ENCODE peak calls at places on chromosomes 3 and 15, in ten cellular contexts. A is psoas muscle, Z is ovary, K is GM12864, M is fibroblast of mammary gland, E is MM.1S, C is fibroblast of lung, U is brain microvascular endothelial cell, D is heart left ventricle, S is adrenal gland. O is an unnamed sample.
A peak's percentile ranks its signal among the peaks of the same experiment; 100 is the strongest.

GRCh38 chr15:75104804-75105557 is 81.6 kb downstream of the PPCDC start:
- DNase-seq in E (peak; percentile 25), M (peak; percentile 96), C (peak; percentile 92), K (peak; percentile 58), U (peak; percentile 85), D (peak; percentile 51), S (peak; percentile 61), Z (no peak), A (no peak), O (peak; percentile 97)

GRCh38 chr15:79007066-79007465 is 62.2 kb upstream of the CTSH start:
- DNase-seq in U (peak; percentile 44), K (no peak), M (peak; percentile 41), S (no peak), E (peak; percentile 23), A (peak; percentile 53), Z (no peak), D (no peak), C (no peak), O (no peak)

GRCh38 chr15:29268706-29269484 is 727 bp downstream of the NSMCE3 start:
- DNase-seq in A (peak; percentile 59), D (peak; percentile 28), U (peak; percentile 26), E (peak; percentile 45), M (peak; percentile 34), Z (peak; percentile 49), C (peak; percentile 51), S (peak; percentile 33), K (no peak), O (no peak)

GRCh38 chr3:119990888-119991287 is 103.4 kb downstream of the GSK3B start:
- DNase-seq in Z (no peak), K (no peak), A (no peak), S (no peak), D (no peak), C (peak; percentile 59), U (no peak), E (no peak), M (peak; percentile 57), O (no peak)

GRCh38 chr3:186107148-186108105 is 1.5 kb downstream of the ETV5 start:
- DNase-seq in M (peak; percentile 48), D (peak; percentile 62), S (peak; percentile 64), U (peak; percentile 55), A (peak; percentile 69), E (peak; percentile 78), Z (peak; percentile 43), K (no peak), C (peak; percentile 80), O (no peak)

GRCh38 chr3:135918600-135918999 is 46.9 kb upstream of the PPP2R3A start:
- DNase-seq in M (peak; percentile 69), C (peak; percentile 45), Z (no peak), K (no peak), S (no peak), A (no peak), E (no peak), U (no peak), D (no peak), O (peak; percentile 36)

GRCh38 chr3:72270072-72270611 is 485.2 kb upstream of the PROK2 start:
- DNase-seq in C (peak; percentile 95), S (peak; percentile 97), A (peak; percentile 91), K (no peak), U (peak; percentile 95), D (peak; percentile 83), Z (peak; percentile 94), E (peak; percentile 65), M (peak; percentile 98), O (peak; percentile 66)

GRCh38 chr3:117600666-117601065 is 891.1 kb downstream of the TUSC7 start:
- DNase-seq in S (no peak), Z (no peak), U (no peak), E (no peak), A (no peak), D (no peak), M (peak; percentile 7), C (peak; percentile 66), K (no peak), O (no peak)

GRCh38 chr3:12813967-12814366 is 17.5 kb downstream of the CAND2 start:
- DNase-seq in K (no peak), M (no peak), D (no peak), C (no peak), E (no peak), Z (no peak), U (no peak), S (no peak), A (no peak), O (no peak)

GRCh38 chr15:81280696-81281095 is 43.2 kb downstream of the STARD5 start:
- DNase-seq in C (no peak), K (no peak), M (no peak), A (no peak), E (no peak), U (no peak), Z (no peak), D (no peak), S (no peak), O (no peak)

GRCh38 chr15:52486003-52486996 is 42.4 kb downstream of the MYO5A start:
- DNase-seq in K (no peak), A (no peak), E (no peak), U (no peak), S (no peak), Z (no peak), D (no peak), M (no peak), C (peak; percentile 65), O (no peak)

GRCh38 chr3:162547321-162547720 is 1050.7 kb downstream of the OTOL1 start:
- DNase-seq in E (no peak), M (no peak), S (no peak), Z (no peak), D (no peak), U (no peak), A (no peak), K (no peak), C (no peak), O (no peak)
- H3K4me3 ChIP-seq in E (no peak overlapping the region), M (no peak overlapping the region), S (no peak overlapping the region), Z (no peak overlapping the region), D (no peak overlapping the region), U (no peak overlapping the region), A (no peak overlapping the region), K (no peak overlapping the region), C (no peak overlapping the region), O (no peak overlapping the region)

DNA sequence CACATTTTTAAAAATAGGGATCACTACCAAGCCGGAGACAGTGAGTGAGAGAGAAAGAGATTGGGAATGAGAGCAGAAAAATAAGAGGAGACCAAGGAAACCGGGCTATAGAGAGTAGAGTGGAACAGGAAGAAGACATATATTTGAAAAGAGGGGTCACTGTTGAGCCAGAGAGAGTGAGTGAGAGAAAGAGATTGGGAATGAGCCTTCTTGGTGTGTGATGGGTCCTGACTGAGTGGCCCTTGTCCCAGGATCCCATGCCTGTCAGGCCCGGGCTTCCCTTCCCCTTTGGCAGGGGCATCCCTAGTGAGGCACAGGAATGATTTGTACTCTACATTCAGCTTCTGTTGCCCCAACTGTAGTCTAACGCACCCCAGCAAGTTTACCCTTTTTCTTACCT is 646.6 kb downstream of the NTRK3 start:
- DNase-seq in S (no peak), C (no peak), M (no peak), K (no peak), D (no peak), U (no peak), A (no peak), Z (no peak), E (no peak), O (no peak)
- TF ChIP-seq CTCF in S (no peak), C (no peak), M (no peak), K (no peak), D (no peak), U (no peak), A (no peak), Z (no peak), E (no peak), O (no peak)

GRCh38 chr15:33069161-33069560 is 125.4 kb downstream of the FMN1 start:
- DNase-seq in K (no peak), M (no peak), C (no peak), Z (no peak), D (no peak), A (no peak), S (no peak), U (no peak), E (no peak), O (no peak)

GRCh38 chr15:33068531-33068990 is 126.0 kb downstream of the FMN1 start:
- DNase-seq in A (peak; percentile 52), C (peak; percentile 42), U (no peak), E (peak; percentile 71), S (no peak), D (no peak), M (peak; percentile 12), Z (no peak), K (no peak), O (peak; percentile 57)

GRCh38 chr15:33068007-33068441 is 126.5 kb downstream of the FMN1 start:
- DNase-seq in K (no peak), M (peak; percentile 33), E (peak; percentile 89), S (peak; percentile 67), U (peak; percentile 28), Z (no peak), D (peak; percentile 42), A (peak; percentile 74), C (no peak), O (peak; percentile 22)

GRCh38 chr15:33066584-33066983 is 127.9 kb downstream of the FMN1 start:
- DNase-seq in Z (no peak), U (no peak), A (no peak), D (no peak), C (no peak), K (no peak), E (no peak), S (no peak), M (no peak), O (no peak)

DNA sequence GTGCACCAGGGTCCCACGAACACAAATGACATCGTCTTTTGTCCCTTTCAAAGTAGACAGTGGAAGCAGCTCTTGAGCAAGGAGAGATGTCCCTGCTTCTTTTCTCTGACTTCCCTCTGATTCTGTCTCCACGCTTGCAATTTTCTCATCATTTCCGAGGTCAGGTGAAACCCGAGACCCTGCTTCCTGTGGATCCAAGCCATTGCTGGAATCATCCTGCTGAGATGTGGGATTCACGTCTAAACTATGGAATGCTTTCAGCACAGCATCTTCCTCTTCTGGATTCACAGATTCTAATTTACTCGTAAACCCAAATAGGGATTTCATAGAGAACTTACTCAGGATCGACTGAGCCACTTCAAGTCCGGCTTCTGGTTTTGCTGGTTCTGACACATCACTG is 127.1 kb downstream of the FMN1 start:
- DNase-seq in D (no peak), C (peak; percentile 77), S (no peak), M (peak; percentile 64), A (no peak), Z (no peak), U (peak; percentile 76), K (no peak), E (no peak), O (peak; percentile 78)
- H3K4me3 ChIP-seq in D (no peak overlapping the region), C (no peak overlapping the region), S (no peak overlapping the region), M (no peak overlapping the region), A (peak overlapping the region; percentile 59), Z (peak overlapping the region; percentile 9), U (peak overlapping the region; percentile 20), K (no peak overlapping the region), E (peak overlapping the region; percentile 68), O (peak overlapping the region; percentile 42)

DNA sequence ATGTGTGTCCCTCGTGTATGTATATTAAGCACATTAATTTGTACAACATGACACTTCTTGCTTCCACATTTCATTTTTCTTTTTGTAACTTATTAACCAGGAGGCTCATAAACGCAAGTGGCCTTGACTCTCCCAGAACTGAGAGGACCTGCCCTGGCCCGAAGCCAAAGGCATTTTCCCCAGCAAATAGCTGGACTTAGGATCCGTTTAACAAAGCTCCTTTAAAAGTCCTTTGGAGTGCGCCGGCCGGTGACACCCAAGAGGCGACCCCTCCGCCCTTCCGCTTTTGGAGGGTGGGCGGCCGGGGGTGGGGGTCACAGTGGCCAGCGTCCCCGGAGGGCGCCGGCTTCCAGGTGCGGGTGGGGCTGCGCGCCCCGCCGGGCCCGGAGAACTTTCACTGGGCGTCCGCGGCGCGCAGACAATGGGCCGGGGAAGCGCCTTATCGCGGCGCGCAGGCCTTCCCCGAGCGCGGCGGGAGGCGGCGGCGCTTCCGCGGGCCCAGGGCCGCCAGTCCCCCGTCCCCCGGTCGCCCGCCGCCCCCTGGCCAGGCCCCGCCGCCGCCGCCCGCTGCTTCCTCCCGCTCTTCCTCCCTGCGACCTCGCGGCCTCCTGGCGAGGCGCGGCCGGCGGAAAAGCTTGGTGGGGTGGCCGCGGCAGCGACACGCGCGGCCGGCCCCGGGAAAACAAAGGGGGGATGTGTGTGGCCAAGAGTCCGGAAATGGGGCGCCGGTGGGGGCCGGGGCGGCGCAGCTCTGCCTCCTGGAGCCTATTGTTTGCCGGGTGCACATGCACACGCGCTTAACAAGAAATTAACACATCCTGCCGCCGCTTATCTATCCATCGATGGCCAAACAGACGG is 613.4 kb downstream of the MCTP2 start:
- DNase-seq in Z (peak; percentile 73), M (no peak), D (peak; percentile 80), A (peak; percentile 80), K (no peak), S (peak; percentile 44), E (no peak), U (peak; percentile 33), C (peak; percentile 59), O (no peak)
- TF ChIP-seq CTCF in Z (peak; percentile 32), M (no peak), D (no peak), A (no peak), K (no peak), S (no peak), E (no peak), U (no peak), C (no peak), O (no peak)